ENCODE peak calls at places on chromosomes 4 and X, in four cellular contexts. One of them, this sample, is unnamed.

GRCh38 chrX:49856819-49857218 is 22.5 kb upstream of the USP27X start:
- DNase-seq in endodermal cell: no peak
- DNase-seq in NCI-H2029: no peak
- DNase-seq in NCI-H1092 treated with DMSO at 0.1 percent for 48 hours: no peak
- DNase-seq in this sample: no peak

GRCh38 chr4:76654084-76654483 is 219.1 kb downstream of the SHROOM3 start:
- DNase-seq in endodermal cell: no peak
- DNase-seq in NCI-H2029: no peak
- DNase-seq in NCI-H1092 treated with DMSO at 0.1 percent for 48 hours: no peak
- DNase-seq in this sample: no peak

GRCh38 chrX:1150569-1151347 is 61.7 kb downstream of the CRLF2 start:
- DNase-seq in endodermal cell: peak
- DNase-seq in NCI-H2029: no peak
- DNase-seq in NCI-H1092 treated with DMSO at 0.1 percent for 48 hours: no peak
- DNase-seq in this sample: no peak

GRCh38 chrX:107713205-107714195 is 62.1 kb downstream of the TSC22D3 start:
- DNase-seq in endodermal cell: peak
- DNase-seq in NCI-H2029: no peak
- DNase-seq in NCI-H1092 treated with DMSO at 0.1 percent for 48 hours: no peak
- DNase-seq in this sample: no peak

GRCh38 chr4:83230928-83231327 is 53.7 kb downstream of the COQ2 start:
- DNase-seq in endodermal cell: no peak
- DNase-seq in NCI-H2029: no peak
- DNase-seq in NCI-H1092 treated with DMSO at 0.1 percent for 48 hours: no peak
- DNase-seq in this sample: no peak

GRCh38 chr4:41796545-41797210 is 48.2 kb upstream of the PHOX2B start:
- DNase-seq in endodermal cell: peak
- DNase-seq in NCI-H2029: no peak
- DNase-seq in NCI-H1092 treated with DMSO at 0.1 percent for 48 hours: no peak
- DNase-seq in this sample: no peak

GRCh38 chrX:69815063-69815462 is 199.2 kb downstream of the EDA start:
- DNase-seq in endodermal cell: no peak
- DNase-seq in NCI-H2029: no peak
- DNase-seq in NCI-H1092 treated with DMSO at 0.1 percent for 48 hours: no peak
- DNase-seq in this sample: no peak

GRCh38 chr4:114603455-114603854 is 4.8 kb downstream of the UGT8 start:
- DNase-seq in endodermal cell: no peak
- DNase-seq in NCI-H2029: no peak
- DNase-seq in NCI-H1092 treated with DMSO at 0.1 percent for 48 hours: no peak
- DNase-seq in this sample: no peak

GRCh38 chrX:11381464-11381863 is 88.3 kb downstream of the AMELX start:
- DNase-seq in endodermal cell: peak
- DNase-seq in NCI-H2029: no peak
- DNase-seq in NCI-H1092 treated with DMSO at 0.1 percent for 48 hours: peak
- DNase-seq in this sample: peak